ENCODE peak calls at places on chromosome 6, in six cellular contexts. K, I, T, U, W and X are unnamed samples.
A peak's percentile ranks its signal among the peaks of the same experiment; 100 is the strongest.

GRCh38 chr6:6689413-6690143 is 101.1 kb downstream of the LY86 start:
- DNase-seq in K (no peak), I (no peak), T (no peak), U (no peak), W (peak; percentile 60), X (peak; percentile 52)

GRCh38 chr6:143536461-143536865 is 24.9 kb upstream of the FUCA2 start:
- DNase-seq in K (no peak), I (no peak), T (peak; percentile 23), U (no peak), W (peak; percentile 34), X (peak; percentile 78)

GRCh38 chr6:153024401-153025017 is 22.0 kb upstream of the MTRF1L start:
- DNase-seq in K (peak; percentile 75), I (peak; percentile 45), T (peak; percentile 47), U (peak; percentile 71), W (peak; percentile 77), X (peak; percentile 72)

GRCh38 chr6:158611039-158611438 is 33.5 kb downstream of the DYNLT1 start:
- DNase-seq in K (no peak), I (no peak), T (no peak), U (no peak), W (no peak), X (no peak)

GRCh38 chr6:14117158-14118090 is at the start of gene CD83:
- DNase-seq in K (peak; percentile 13), I (no peak), T (peak; percentile 38), U (peak; percentile 97), W (peak; percentile 51), X (peak; percentile 87)

GRCh38 chr6:7673063-7673536 is 52.8 kb upstream of the BMP6 start:
- DNase-seq in K (no peak), I (no peak), T (peak; percentile 64), U (peak; percentile 64), W (peak; percentile 15), X (peak; percentile 79)

GRCh38 chr6:109944448-109944847 is 33.7 kb upstream of the GPR6 start:
- DNase-seq in K (peak; percentile 4), I (no peak), T (no peak), U (no peak), W (no peak), X (no peak)

GRCh38 chr6:168219167-168219566 is 100.4 kb downstream of the DACT2 start:
- DNase-seq in K (no peak), I (no peak), T (no peak), U (no peak), W (no peak), X (no peak)

GRCh38 chr6:131381052-131381451 is 192.0 kb upstream of the ARG1 start:
- DNase-seq in K (no peak), I (no peak), T (no peak), U (no peak), W (no peak), X (no peak)

GRCh38 chr6:113856571-113857564 is at the start of gene MARCKS:
- DNase-seq in K (peak; percentile 75), I (no peak), T (peak; percentile 80), U (peak; percentile 67), W (peak; percentile 93), X (peak; percentile 60)

GRCh38 chr6:161948462-161948861 is 674.6 kb upstream of the AGPAT4 start:
- DNase-seq in K (no peak), I (no peak), T (no peak), U (no peak), W (no peak), X (no peak)

GRCh38 chr6:8192067-8192466 is 89.7 kb upstream of the EEF1E1 start:
- DNase-seq in K (no peak), I (no peak), T (no peak), U (no peak), W (no peak), X (no peak)

GRCh38 chr6:12170351-12171079 is 119.6 kb upstream of the EDN1 start:
- DNase-seq in K (no peak), I (no peak), T (no peak), U (no peak), W (no peak), X (no peak)

GRCh38 chr6:63858691-63859090 is 223.1 kb downstream of the PHF3 start:
- DNase-seq in K (no peak), I (no peak), T (no peak), U (no peak), W (no peak), X (no peak)

GRCh38 chr6:140879861-140880260 is 1252.9 kb upstream of the GJE1 start:
- DNase-seq in K (no peak), I (no peak), T (peak; percentile 8), U (no peak), W (no peak), X (peak; percentile 25)

GRCh38 chr6:35737413-35738211 is 780 bp downstream of the ARMC12 start:
- DNase-seq in K (peak; percentile 87), I (no peak), T (peak; percentile 78), U (peak; percentile 72), W (peak; percentile 77), X (peak; percentile 88)

GRCh38 chr6:130946076-130946475 is 117.0 kb downstream of the EPB41L2 start:
- DNase-seq in K (no peak), I (no peak), T (no peak), U (no peak), W (peak; percentile 81), X (no peak)

GRCh38 chr6:35064508-35065440 is 76.4 kb downstream of the TCP11 start:
- DNase-seq in K (no peak), I (no peak), T (no peak), U (peak; percentile 52), W (no peak), X (no peak)

GRCh38 chr6:13397359-13398080 is 69.2 kb upstream of the TBC1D7 start:
- DNase-seq in K (no peak), I (peak; percentile 68), T (peak; percentile 47), U (no peak), W (no peak), X (peak; percentile 61)

GRCh38 chr6:44676826-44677433 is 289.4 kb downstream of the CDC5L start:
- DNase-seq in K (no peak), I (no peak), T (no peak), U (no peak), W (no peak), X (no peak)
- TF ChIP-seq MYC in K (no peak), I (no peak), T (no peak), U (no peak), W (no peak), X (no peak)

GRCh38 chr6:33112148-33112547 is 36.4 kb downstream of the HLA-DPB1 start:
- DNase-seq in K (peak; percentile 23), I (peak; percentile 68), T (peak; percentile 10), U (peak; percentile 56), W (peak; percentile 78), X (peak; percentile 62)
- TF ChIP-seq MYC in K (no peak), I (no peak), T (no peak), U (no peak), W (no peak), X (no peak)

DNA sequence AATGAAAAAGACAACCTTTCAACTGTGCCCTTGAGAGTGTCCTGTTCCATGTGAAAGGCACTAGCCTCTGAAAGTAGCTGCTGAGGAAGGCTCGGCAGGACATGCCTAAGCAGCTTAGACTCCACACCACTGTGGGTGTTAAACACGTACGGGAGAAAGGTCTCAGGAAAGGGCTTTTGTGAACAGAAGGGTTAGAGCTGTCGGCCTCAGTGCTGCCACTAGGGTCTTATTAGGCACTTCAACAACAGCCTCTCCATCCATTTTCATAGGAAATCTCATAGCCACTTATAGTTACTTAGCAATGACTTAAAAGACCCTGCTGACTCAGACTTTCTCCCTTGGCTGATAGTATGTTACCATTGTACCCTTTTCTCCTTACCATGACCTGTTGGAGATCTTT is 662.8 kb downstream of the TBC1D32 start:
- DNase-seq in K (peak; percentile 3), I (no peak), T (peak; percentile 4), U (no peak), W (no peak), X (peak; percentile 2)
- TF ChIP-seq MYC in K (no peak), I (no peak), T (no peak), U (no peak), W (no peak), X (no peak)

GRCh38 chr6:47031656-47032055 is 10.5 kb downstream of the ADGRF1 start:
- DNase-seq in K (no peak), I (no peak), T (no peak), U (no peak), W (no peak), X (no peak)

GRCh38 chr6:47033029-47033796 is 8.9 kb downstream of the ADGRF1 start:
- DNase-seq in K (no peak), I (no peak), T (no peak), U (no peak), W (no peak), X (no peak)

GRCh38 chr6:47028835-47029360 is 13.2 kb downstream of the ADGRF1 start:
- DNase-seq in K (no peak), I (no peak), T (no peak), U (no peak), W (no peak), X (no peak)

GRCh38 chr6:47027315-47027714 is 14.8 kb downstream of the ADGRF1 start:
- DNase-seq in K (no peak), I (no peak), T (no peak), U (no peak), W (no peak), X (no peak)

GRCh38 chr6:47029865-47030561 is 12.1 kb downstream of the ADGRF1 start:
- DNase-seq in K (no peak), I (no peak), T (no peak), U (no peak), W (no peak), X (no peak)
- TF ChIP-seq MYC in K (no peak), I (no peak), T (no peak), U (no peak), W (no peak), X (no peak)

GRCh38 chr6:163603395-163603794 is 188.9 kb downstream of the QKI start:
- DNase-seq in K (no peak), I (no peak), T (no peak), U (no peak), W (no peak), X (no peak)

GRCh38 chr6:163602851-163603250 is 188.3 kb downstream of the QKI start:
- DNase-seq in K (no peak), I (no peak), T (no peak), U (no peak), W (no peak), X (no peak)

GRCh38 chr6:163608060-163608752 is 193.7 kb downstream of the QKI start:
- DNase-seq in K (no peak), I (no peak), T (no peak), U (no peak), W (no peak), X (no peak)

GRCh38 chr6:163600781-163601180 is 186.3 kb downstream of the QKI start:
- DNase-seq in K (no peak), I (no peak), T (no peak), U (no peak), W (no peak), X (no peak)

GRCh38 chr6:163605388-163606097 is 191.0 kb downstream of the QKI start:
- DNase-seq in K (no peak), I (no peak), T (no peak), U (no peak), W (no peak), X (peak; percentile 54)
- TF ChIP-seq MYC in K (no peak), I (no peak), T (no peak), U (no peak), W (no peak), X (no peak)